ENCODE peak calls at places on chromosome 22, in four cellular contexts. X, F, N and I are unnamed samples.
A peak's percentile ranks its signal among the peaks of the same experiment; 100 is the strongest.

GRCh38 chr22:36977401-36977861 is 41.8 kb downstream of the TST start:
- DNase-seq in N (peak; percentile 77), F (peak; percentile 73), X (peak; percentile 79), I (no peak)

GRCh38 chr22:37564111-37564711 is 3.9 kb downstream of the CDC42EP1 start:
- DNase-seq in N (no peak), X (no peak), F (no peak), I (no peak)

GRCh38 chr22:45019861-45020655 is 10.3 kb upstream of the PHF21B start:
- DNase-seq in X (no peak), F (no peak), N (no peak), I (no peak)

GRCh38 chr22:25067851-25068421 is 115.4 kb downstream of the KIAA1671 start:
- DNase-seq in F (peak; percentile 73), X (no peak), N (no peak), I (peak; percentile 92)

GRCh38 chr22:23532756-23533155 is 47.3 kb downstream of the IGLL1 start:
- DNase-seq in N (no peak), F (no peak), X (no peak), I (no peak)

GRCh38 chr22:41110968-41111367 is 18.6 kb downstream of the EP300 start:
- DNase-seq in X (no peak), N (no peak), F (peak; percentile 64), I (no peak)

GRCh38 chr22:37777122-37777687 is 30.5 kb upstream of the GCAT start:
- DNase-seq in X (no peak), F (peak; percentile 71), N (peak; percentile 81), I (no peak)

GRCh38 chr22:31443516-31443915 is 44.1 kb downstream of the DRG1 start:
- DNase-seq in F (no peak), N (no peak), X (no peak), I (no peak)

GRCh38 chr22:41482319-41482935 is 13.5 kb downstream of the ACO2 start:
- DNase-seq in N (no peak), F (no peak), X (no peak), I (no peak)

GRCh38 chr22:41048791-41049717 is 43.3 kb upstream of the EP300 start:
- DNase-seq in X (peak; percentile 54), F (peak; percentile 88), N (peak; percentile 52), I (peak; percentile 74)

GRCh38 chr22:49972163-49973017 is 11.8 kb downstream of the PIM3 start:
- DNase-seq in N (peak; percentile 29), X (peak; percentile 52), F (peak; percentile 72), I (peak; percentile 74)

GRCh38 chr22:44214187-44214586 is 33.5 kb downstream of the PARVG start:
- DNase-seq in N (no peak), X (no peak), F (no peak), I (no peak)

GRCh38 chr22:36246718-36247117 is 6.2 kb upstream of the APOL1 start:
- DNase-seq in X (no peak), F (no peak), N (no peak), I (no peak)

DNA sequence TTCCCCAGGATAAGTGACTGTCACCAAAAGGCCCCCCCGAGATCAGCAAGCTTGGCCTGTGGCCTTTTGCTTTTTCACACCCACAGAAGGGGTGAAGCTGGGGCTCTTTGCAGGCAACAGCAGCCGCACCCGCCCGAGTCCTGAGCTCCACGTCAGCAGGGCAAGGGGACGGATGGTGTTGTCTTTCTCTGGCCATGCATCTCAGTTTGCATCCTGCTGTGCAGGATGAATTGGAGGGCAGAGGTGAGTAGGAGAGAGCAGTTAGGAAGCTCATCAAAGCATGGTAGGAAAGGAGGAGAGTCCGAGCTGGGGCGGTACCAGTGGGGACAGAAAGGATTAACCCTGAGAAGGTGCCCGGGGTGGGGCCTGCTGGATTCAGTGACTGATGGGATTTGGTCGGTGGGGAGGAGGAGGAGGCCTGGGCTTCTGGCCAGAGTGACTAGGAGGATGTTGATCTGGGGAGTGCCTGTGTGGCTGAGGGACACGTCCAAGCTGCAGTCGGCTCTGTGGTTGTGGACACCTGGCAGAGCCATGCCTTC is 14.5 kb downstream of the FAM83F start:
- DNase-seq in X (peak; percentile 67), N (peak; percentile 59), F (no peak), I (no peak)
- TF ChIP-seq CTCF in X (no peak), N (no peak), F (no peak), I (no peak)

DNA sequence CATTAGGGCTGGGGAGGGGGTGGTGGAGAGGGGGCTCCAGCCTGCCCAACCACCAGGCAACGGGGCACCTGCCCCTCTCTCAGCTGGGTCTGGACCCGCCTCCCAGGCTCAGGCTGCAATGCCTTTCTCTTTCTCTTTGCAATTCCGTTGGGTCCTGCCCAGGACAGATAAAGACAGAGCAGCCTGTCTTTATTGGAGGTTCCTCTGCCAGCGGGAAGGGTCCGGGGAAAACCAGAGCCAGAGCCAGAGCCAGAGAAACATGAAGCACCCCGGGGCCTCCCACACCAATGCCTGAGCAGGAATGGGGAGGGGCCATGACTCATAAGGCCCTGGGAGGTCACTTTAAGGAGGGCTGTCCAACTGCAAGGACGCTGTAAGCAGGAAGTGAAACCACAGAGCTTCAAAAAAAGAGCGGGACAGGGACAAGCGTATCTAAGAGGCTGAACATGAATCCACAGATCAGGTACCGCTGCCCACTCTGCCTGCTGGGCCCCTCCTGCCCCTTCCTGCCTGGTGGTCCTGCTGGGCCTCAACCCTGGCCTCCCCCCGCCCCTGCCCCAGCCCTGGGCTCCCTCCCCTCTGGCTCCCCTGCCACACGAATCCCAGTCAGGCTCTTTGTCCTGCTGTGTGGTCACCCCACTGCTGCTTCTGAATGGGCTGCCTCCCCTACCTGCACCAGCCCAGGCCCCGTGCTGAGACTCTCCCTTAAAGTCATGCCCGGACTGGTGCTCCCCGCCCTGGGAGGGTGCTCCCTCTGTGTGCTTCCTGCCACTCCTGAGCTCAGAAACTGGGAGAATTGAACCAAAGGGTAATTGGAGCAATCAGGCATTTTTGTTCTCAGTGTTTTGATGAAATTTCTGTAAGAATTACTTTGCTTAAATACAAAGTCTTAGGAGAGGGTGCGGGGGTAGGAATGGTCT is at the start of gene APOBEC3B:
- DNase-seq in X (peak; percentile 87), F (peak; percentile 89), N (peak; percentile 95), I (peak; percentile 89)
- H3K27ac ChIP-seq in X (no peak within 1 kb of the TSS), F (no peak within 1 kb of the TSS), N (peak within 1 kb of the TSS; percentile 55), I (no peak within 1 kb of the TSS)

DNA sequence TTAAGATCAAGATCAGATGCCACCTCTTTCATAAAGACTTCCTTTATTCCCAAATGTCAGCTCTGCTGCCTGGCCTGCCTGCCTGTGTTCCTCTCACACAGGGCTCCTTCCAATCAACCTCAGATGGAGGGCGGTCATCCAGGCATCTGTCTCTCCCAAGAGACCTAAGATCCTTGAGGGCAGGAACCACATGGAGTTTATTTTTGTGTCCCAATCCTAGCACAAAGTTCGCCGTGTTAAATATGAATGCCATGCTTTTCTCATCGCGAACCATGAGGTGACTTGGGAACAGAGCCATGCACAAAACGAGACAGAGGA is 72.7 kb upstream of the ARFGAP3 start:
- DNase-seq in F (no peak), X (no peak), N (no peak), I (no peak)
- H3K4me3 ChIP-seq in F (no peak overlapping the region), X (no peak overlapping the region), N (no peak overlapping the region), I (peak overlapping the region; percentile 55)

GRCh38 chr22:18034076-18034475 is 9.7 kb upstream of the MICAL3 start:
- DNase-seq in F (no peak), X (no peak), N (no peak), I (no peak)

GRCh38 chr22:18032455-18033101 is 8.2 kb upstream of the MICAL3 start:
- DNase-seq in X (no peak), F (no peak), N (no peak), I (no peak)

GRCh38 chr22:18035740-18036139 is 11.4 kb upstream of the MICAL3 start:
- DNase-seq in N (no peak), X (no peak), F (peak; percentile 95), I (no peak)

GRCh38 chr22:18031670-18032454 is 7.5 kb upstream of the MICAL3 start:
- DNase-seq in X (no peak), F (peak; percentile 89), N (no peak), I (no peak)

GRCh38 chr22:18033204-18033998 is 9.0 kb upstream of the MICAL3 start:
- DNase-seq in N (no peak), X (no peak), F (no peak), I (no peak)
- TF ChIP-seq CTCF in N (no peak), X (no peak), F (no peak), I (no peak)

DNA sequence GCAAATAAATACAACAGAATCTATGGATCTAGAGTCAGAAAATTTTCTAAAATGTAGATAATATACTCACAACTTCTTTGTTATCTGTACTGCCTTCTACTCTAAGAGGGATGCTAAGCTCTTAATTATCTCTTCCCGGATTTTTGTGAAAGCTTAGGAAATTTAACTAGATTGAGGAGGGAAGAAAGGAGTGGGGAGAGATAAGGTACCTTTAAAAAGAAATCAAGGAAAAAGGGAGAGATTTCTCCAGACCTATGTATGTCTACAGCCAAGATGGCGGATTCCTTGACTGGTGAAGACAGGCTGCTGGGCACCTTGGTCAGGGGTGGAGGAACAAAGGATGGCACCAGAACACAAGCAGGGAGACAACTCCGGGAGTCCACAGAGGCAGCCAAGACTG is 23.0 kb downstream of the ZNF280B start:
- DNase-seq in F (no peak), X (no peak), N (no peak), I (no peak)
- H3K27ac ChIP-seq in F (no peak overlapping the region), X (no peak overlapping the region), N (no peak overlapping the region), I (no peak overlapping the region)

GRCh38 chr22:29882716-29883044 is 294 bp upstream of the MTMR3 start:
- DNase-seq in N (no peak), F (no peak), X (no peak), I (no peak)
- H3K4me3 ChIP-seq in N (no peak overlapping the region), F (peak overlapping the region; percentile 95), X (peak overlapping the region; percentile 98), I (peak overlapping the region; percentile 96)

GRCh38 chr22:39463277-39463676 is 6.5 kb downstream of the MGAT3 start:
- DNase-seq in X (peak; percentile 44), F (no peak), N (no peak), I (no peak)

GRCh38 chr22:39466228-39467006 is 9.6 kb downstream of the MGAT3 start:
- DNase-seq in N (no peak), F (no peak), X (peak; percentile 77), I (no peak)

GRCh38 chr22:39459681-39460080 is 2.9 kb downstream of the MGAT3 start:
- DNase-seq in N (no peak), F (no peak), X (no peak), I (no peak)

GRCh38 chr22:39463931-39464390 is 7.1 kb downstream of the MGAT3 start:
- DNase-seq in F (peak; percentile 87), X (peak; percentile 39), N (no peak), I (no peak)

DNA sequence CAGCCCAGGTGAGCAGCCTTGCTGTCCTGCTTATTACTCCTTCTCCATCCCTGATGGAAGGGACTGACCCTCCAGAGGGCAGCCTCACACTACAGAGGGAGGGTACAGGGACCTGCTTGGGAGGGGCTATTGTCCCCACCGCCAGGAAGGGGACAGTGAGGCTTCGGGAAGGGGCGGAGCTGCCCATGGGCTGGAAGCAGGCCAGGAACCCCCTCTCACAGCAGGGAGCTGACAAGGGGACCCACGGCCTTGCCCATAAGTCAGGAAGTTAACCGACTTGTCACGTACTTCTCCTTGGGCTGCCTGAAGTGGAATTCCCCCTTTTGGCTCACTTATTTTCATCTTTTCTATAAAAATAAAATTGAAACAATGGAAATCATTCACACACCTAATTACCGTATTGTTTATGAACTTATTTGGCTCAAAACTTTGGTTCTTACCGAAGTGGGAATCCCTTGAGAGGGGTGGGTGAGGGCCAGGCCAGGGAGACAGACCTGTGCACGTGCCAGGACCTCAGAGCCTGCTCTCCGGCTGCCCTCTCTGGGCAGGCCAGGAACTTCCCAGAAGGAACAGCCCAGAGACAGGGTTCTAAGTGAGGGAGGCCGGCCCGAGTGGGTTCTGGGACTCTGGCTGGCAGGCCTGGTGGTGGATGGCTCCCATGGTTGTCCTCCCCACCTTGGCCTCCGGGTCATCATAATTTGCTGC is 5.8 kb downstream of the MGAT3 start:
- DNase-seq in F (no peak), X (peak; percentile 46), N (no peak), I (no peak)
- TF ChIP-seq CTCF in F (peak; percentile 18), X (no peak), N (no peak), I (no peak)